ENCODE peak calls at places on chromosomes 2 and 18, in six cellular contexts. One of them, this sample, is unnamed.

GRCh38 chr2:60498176-60499081 is 55.0 kb downstream of the BCL11A start:
- DNase-seq in CD8-positive, alpha-beta T cell: no peak
- DNase-seq in tibial nerve: no peak
- DNase-seq in nephron progenitor cell: no peak
- DNase-seq in fibroblast of mammary gland: no peak
- DNase-seq in HFFc6: no peak
- DNase-seq in this sample: no peak

GRCh38 chr2:215505044-215505786 is 69.3 kb upstream of the FN1 start:
- DNase-seq in CD8-positive, alpha-beta T cell: no peak
- DNase-seq in tibial nerve: no peak
- DNase-seq in nephron progenitor cell: no peak
- DNase-seq in fibroblast of mammary gland: peak
- DNase-seq in HFFc6: no peak
- DNase-seq in this sample: no peak

GRCh38 chr2:45007961-45008295 is 1.3 kb downstream of the SIX2 start:
- DNase-seq in CD8-positive, alpha-beta T cell: no peak
- DNase-seq in tibial nerve: no peak
- DNase-seq in nephron progenitor cell: no peak
- DNase-seq in fibroblast of mammary gland: no peak
- DNase-seq in HFFc6: no peak
- DNase-seq in this sample: no peak

GRCh38 chr2:159124441-159124911 is 156.0 kb downstream of the TANC1 start:
- DNase-seq in CD8-positive, alpha-beta T cell: peak
- DNase-seq in tibial nerve: no peak
- DNase-seq in nephron progenitor cell: no peak
- DNase-seq in fibroblast of mammary gland: peak
- DNase-seq in HFFc6: peak
- DNase-seq in this sample: no peak

GRCh38 chr2:23249348-23249747 is 135.6 kb upstream of the KLHL29 start:
- DNase-seq in CD8-positive, alpha-beta T cell: no peak
- DNase-seq in tibial nerve: peak
- DNase-seq in nephron progenitor cell: no peak
- DNase-seq in fibroblast of mammary gland: peak
- DNase-seq in HFFc6: no peak
- DNase-seq in this sample: no peak

GRCh38 chr2:134140251-134140661 is 113.6 kb upstream of the MGAT5 start:
- DNase-seq in CD8-positive, alpha-beta T cell: no peak
- DNase-seq in tibial nerve: no peak
- DNase-seq in nephron progenitor cell: no peak
- DNase-seq in fibroblast of mammary gland: no peak
- DNase-seq in HFFc6: no peak
- DNase-seq in this sample: no peak

GRCh38 chr2:163347982-163348842 is 387.6 kb downstream of the FIGN start:
- DNase-seq in CD8-positive, alpha-beta T cell: no peak
- DNase-seq in tibial nerve: peak
- DNase-seq in nephron progenitor cell: peak
- DNase-seq in fibroblast of mammary gland: peak
- DNase-seq in HFFc6: peak
- DNase-seq in this sample: peak

GRCh38 chr2:176092270-176093144 is at the start of gene HOXD13:
- DNase-seq in CD8-positive, alpha-beta T cell: no peak
- DNase-seq in tibial nerve: no peak
- DNase-seq in nephron progenitor cell: peak
- DNase-seq in fibroblast of mammary gland: no peak
- DNase-seq in HFFc6: no peak
- DNase-seq in this sample: no peak

GRCh38 chr2:103213028-103213542 is 451.3 kb downstream of the TMEM182 start:
- DNase-seq in CD8-positive, alpha-beta T cell: no peak
- DNase-seq in tibial nerve: no peak
- DNase-seq in nephron progenitor cell: no peak
- DNase-seq in fibroblast of mammary gland: no peak
- DNase-seq in HFFc6: no peak
- DNase-seq in this sample: no peak

GRCh38 chr2:149765636-149766035 is 178.1 kb upstream of the MMADHC start:
- DNase-seq in CD8-positive, alpha-beta T cell: no peak
- DNase-seq in tibial nerve: no peak
- DNase-seq in nephron progenitor cell: no peak
- DNase-seq in fibroblast of mammary gland: no peak
- DNase-seq in HFFc6: no peak
- DNase-seq in this sample: no peak

GRCh38 chr18:49645836-49646235 is 84.0 kb downstream of the LIPG start:
- DNase-seq in CD8-positive, alpha-beta T cell: no peak
- DNase-seq in tibial nerve: no peak
- DNase-seq in nephron progenitor cell: no peak
- DNase-seq in fibroblast of mammary gland: peak
- DNase-seq in HFFc6: no peak
- DNase-seq in this sample: no peak

DNA sequence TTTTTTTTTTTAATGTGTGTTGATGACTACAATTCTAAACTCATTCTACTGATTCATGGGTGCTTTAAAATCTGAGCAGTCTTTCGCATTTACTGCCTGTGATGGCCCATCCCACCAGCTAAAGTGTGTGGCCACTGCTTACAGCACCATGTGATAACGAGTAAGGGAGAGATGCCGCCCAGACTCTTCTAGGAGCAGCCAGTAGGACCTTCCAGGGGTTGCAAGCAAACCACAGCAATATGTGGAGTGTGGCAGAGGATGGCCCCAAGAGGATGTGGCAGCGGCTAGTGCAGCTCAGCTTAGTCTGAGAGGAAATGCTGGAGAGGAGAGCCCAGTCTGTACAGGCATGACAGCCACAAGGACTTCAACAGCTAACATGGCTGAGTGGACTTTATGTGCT is 14.9 kb downstream of the IL1B start:
- DNase-seq in CD8-positive, alpha-beta T cell: no peak
- DNase-seq in tibial nerve: no peak
- DNase-seq in nephron progenitor cell: no peak
- DNase-seq in fibroblast of mammary gland: no peak
- DNase-seq in HFFc6: no peak
- DNase-seq in this sample: no peak
- TF ChIP-seq CTCF in CD8-positive, alpha-beta T cell: no peak
- TF ChIP-seq CTCF in tibial nerve: no peak
- TF ChIP-seq CTCF in nephron progenitor cell: no peak
- TF ChIP-seq CTCF in fibroblast of mammary gland: no peak
- TF ChIP-seq CTCF in HFFc6: no peak
- TF ChIP-seq CTCF in this sample: no peak

DNA sequence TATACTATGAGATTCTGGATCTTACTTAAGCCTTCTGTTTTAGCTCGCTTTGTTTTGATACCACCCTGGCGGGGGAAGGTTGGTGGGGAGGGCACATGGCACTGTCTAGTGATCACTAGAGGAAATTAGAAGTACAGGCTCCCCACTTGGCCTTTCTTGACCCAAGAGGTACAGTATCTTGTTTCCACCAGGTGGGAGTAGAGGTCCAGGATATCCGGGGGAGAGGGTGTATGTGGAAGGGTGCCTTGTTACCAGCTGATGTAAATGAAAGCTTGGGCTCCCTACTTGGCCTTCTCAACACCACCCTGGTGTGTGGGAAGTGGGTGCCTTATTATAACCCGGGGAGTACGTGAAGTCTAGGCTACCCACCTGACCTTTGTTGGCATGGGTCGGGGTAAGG is 7.5 kb downstream of the GALNT1 start:
- DNase-seq in CD8-positive, alpha-beta T cell: peak
- DNase-seq in tibial nerve: no peak
- DNase-seq in nephron progenitor cell: no peak
- DNase-seq in fibroblast of mammary gland: no peak
- DNase-seq in HFFc6: no peak
- DNase-seq in this sample: no peak
- TF ChIP-seq CTCF in CD8-positive, alpha-beta T cell: peak
- TF ChIP-seq CTCF in tibial nerve: no peak
- TF ChIP-seq CTCF in nephron progenitor cell: no peak
- TF ChIP-seq CTCF in fibroblast of mammary gland: no peak
- TF ChIP-seq CTCF in HFFc6: peak
- TF ChIP-seq CTCF in this sample: no peak

GRCh38 chr2:74045454-74045853 is 60.7 kb downstream of the TET3 start:
- DNase-seq in CD8-positive, alpha-beta T cell: no peak
- DNase-seq in tibial nerve: no peak
- DNase-seq in nephron progenitor cell: no peak
- DNase-seq in fibroblast of mammary gland: peak
- DNase-seq in HFFc6: peak
- DNase-seq in this sample: no peak

GRCh38 chr2:74047152-74047551 is 62.4 kb downstream of the TET3 start:
- DNase-seq in CD8-positive, alpha-beta T cell: no peak
- DNase-seq in tibial nerve: no peak
- DNase-seq in nephron progenitor cell: no peak
- DNase-seq in fibroblast of mammary gland: no peak
- DNase-seq in HFFc6: no peak
- DNase-seq in this sample: no peak

GRCh38 chr2:74044999-74045398 is 60.3 kb downstream of the TET3 start:
- DNase-seq in CD8-positive, alpha-beta T cell: no peak
- DNase-seq in tibial nerve: no peak
- DNase-seq in nephron progenitor cell: no peak
- DNase-seq in fibroblast of mammary gland: peak
- DNase-seq in HFFc6: no peak
- DNase-seq in this sample: no peak

GRCh38 chr2:74048147-74048546 is 63.4 kb downstream of the TET3 start:
- DNase-seq in CD8-positive, alpha-beta T cell: no peak
- DNase-seq in tibial nerve: no peak
- DNase-seq in nephron progenitor cell: no peak
- DNase-seq in fibroblast of mammary gland: no peak
- DNase-seq in HFFc6: no peak
- DNase-seq in this sample: no peak

GRCh38 chr2:74046441-74046840 is 61.7 kb downstream of the TET3 start:
- DNase-seq in CD8-positive, alpha-beta T cell: no peak
- DNase-seq in tibial nerve: no peak
- DNase-seq in nephron progenitor cell: no peak
- DNase-seq in fibroblast of mammary gland: no peak
- DNase-seq in HFFc6: no peak
- DNase-seq in this sample: no peak
- TF ChIP-seq CTCF in CD8-positive, alpha-beta T cell: no peak
- TF ChIP-seq CTCF in tibial nerve: no peak
- TF ChIP-seq CTCF in nephron progenitor cell: no peak
- TF ChIP-seq CTCF in fibroblast of mammary gland: no peak
- TF ChIP-seq CTCF in HFFc6: no peak
- TF ChIP-seq CTCF in this sample: no peak

DNA sequence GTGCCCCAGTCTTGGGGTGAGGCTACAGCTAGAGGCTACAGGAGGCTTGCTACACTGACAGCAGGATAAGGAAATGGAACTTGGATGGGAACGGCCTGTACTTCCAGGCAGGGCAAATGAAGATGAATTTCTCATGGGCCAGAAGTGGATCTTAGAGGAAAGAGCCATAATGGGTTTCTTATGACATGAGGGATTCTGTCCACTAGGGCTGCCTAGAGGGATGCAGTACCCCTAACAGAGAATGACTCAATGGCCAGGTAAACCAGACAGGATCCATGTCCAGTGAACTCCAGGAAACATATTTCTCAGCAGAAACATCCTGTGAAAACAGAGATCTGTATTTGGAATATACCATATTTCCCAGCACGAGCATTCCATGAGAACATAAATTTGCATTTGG is 11.4 kb upstream of the SLC35F5 start:
- DNase-seq in CD8-positive, alpha-beta T cell: no peak
- DNase-seq in tibial nerve: no peak
- DNase-seq in nephron progenitor cell: no peak
- DNase-seq in fibroblast of mammary gland: no peak
- DNase-seq in HFFc6: no peak
- DNase-seq in this sample: no peak
- TF ChIP-seq CTCF in CD8-positive, alpha-beta T cell: no peak
- TF ChIP-seq CTCF in tibial nerve: no peak
- TF ChIP-seq CTCF in nephron progenitor cell: no peak
- TF ChIP-seq CTCF in fibroblast of mammary gland: no peak
- TF ChIP-seq CTCF in HFFc6: peak
- TF ChIP-seq CTCF in this sample: no peak

GRCh38 chr18:51195086-51195601 is 2.3 kb downstream of the MEX3C start:
- DNase-seq in CD8-positive, alpha-beta T cell: peak
- DNase-seq in tibial nerve: no peak
- DNase-seq in nephron progenitor cell: no peak
- DNase-seq in fibroblast of mammary gland: peak
- DNase-seq in HFFc6: no peak
- DNase-seq in this sample: no peak
- TF ChIP-seq CTCF in CD8-positive, alpha-beta T cell: no peak
- TF ChIP-seq CTCF in tibial nerve: no peak
- TF ChIP-seq CTCF in nephron progenitor cell: no peak
- TF ChIP-seq CTCF in fibroblast of mammary gland: no peak
- TF ChIP-seq CTCF in HFFc6: no peak
- TF ChIP-seq CTCF in this sample: no peak

GRCh38 chr2:219998714-219999227 is 371.3 kb downstream of the SLC4A3 start:
- DNase-seq in CD8-positive, alpha-beta T cell: no peak
- DNase-seq in tibial nerve: no peak
- DNase-seq in nephron progenitor cell: no peak
- DNase-seq in fibroblast of mammary gland: no peak
- DNase-seq in HFFc6: no peak
- DNase-seq in this sample: no peak
- TF ChIP-seq CTCF in CD8-positive, alpha-beta T cell: no peak
- TF ChIP-seq CTCF in tibial nerve: no peak
- TF ChIP-seq CTCF in nephron progenitor cell: no peak
- TF ChIP-seq CTCF in fibroblast of mammary gland: peak
- TF ChIP-seq CTCF in HFFc6: peak
- TF ChIP-seq CTCF in this sample: no peak

DNA sequence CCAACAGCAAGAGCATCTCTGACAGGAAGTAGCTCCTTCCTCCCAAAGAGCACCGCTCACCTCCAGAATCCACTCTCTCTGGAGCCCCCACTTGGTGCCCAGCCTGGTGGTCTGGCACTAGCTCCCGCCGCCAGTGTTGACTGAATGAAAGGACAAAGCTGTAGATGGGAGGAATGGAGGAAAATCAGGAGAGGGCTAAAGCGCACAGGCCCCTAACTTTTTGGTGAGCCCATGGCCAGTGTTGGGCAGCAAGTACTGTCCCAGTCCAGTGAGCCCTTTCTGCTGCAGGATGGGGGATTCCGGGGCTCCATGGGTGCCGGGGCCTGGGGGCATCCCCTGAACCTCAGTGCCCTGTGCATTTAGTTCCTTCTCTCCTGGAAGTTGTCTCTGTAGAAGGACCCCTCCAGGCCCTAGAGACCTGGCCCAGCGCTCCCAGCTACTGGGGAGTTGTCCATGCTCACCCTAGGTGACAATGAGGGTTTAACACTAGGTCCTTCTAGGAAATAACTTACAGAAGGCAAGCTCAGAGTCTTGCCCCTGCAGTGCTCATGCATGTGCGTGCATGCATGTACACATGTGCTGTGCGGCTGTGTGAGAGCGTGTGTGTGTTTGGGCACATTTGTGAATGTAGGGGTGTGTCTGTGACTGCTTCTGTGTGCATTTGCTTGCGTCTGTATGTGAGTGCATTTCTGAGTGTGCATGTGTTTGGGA is 33.6 kb downstream of the GLI2 start:
- DNase-seq in CD8-positive, alpha-beta T cell: no peak
- DNase-seq in tibial nerve: no peak
- DNase-seq in nephron progenitor cell: peak
- DNase-seq in fibroblast of mammary gland: no peak
- DNase-seq in HFFc6: no peak
- DNase-seq in this sample: no peak
- TF ChIP-seq CTCF in CD8-positive, alpha-beta T cell: no peak
- TF ChIP-seq CTCF in tibial nerve: no peak
- TF ChIP-seq CTCF in nephron progenitor cell: no peak
- TF ChIP-seq CTCF in fibroblast of mammary gland: no peak
- TF ChIP-seq CTCF in HFFc6: no peak
- TF ChIP-seq CTCF in this sample: no peak

DNA sequence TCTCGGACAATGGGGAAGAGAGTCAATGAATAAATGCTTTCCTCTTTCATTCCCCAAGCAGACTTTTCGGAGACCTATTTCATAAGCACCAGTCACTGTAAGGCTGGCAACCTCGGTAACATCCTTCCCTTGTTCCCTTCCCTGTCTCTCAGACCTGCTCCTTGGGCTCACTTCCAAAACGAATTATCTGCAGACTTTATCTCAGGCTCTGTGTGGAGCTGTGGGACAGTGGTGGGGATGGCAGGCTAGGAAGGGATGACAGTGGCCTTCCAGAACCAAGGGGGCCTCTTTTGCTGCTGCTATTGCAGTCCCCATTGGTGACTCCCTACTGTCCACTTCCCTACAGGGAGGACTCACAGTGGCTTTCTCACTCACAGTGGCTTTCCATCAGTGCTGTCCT is 185.6 kb upstream of the MEX3C start:
- DNase-seq in CD8-positive, alpha-beta T cell: no peak
- DNase-seq in tibial nerve: no peak
- DNase-seq in nephron progenitor cell: no peak
- DNase-seq in fibroblast of mammary gland: no peak
- DNase-seq in HFFc6: no peak
- DNase-seq in this sample: no peak
- TF ChIP-seq CTCF in CD8-positive, alpha-beta T cell: no peak
- TF ChIP-seq CTCF in tibial nerve: no peak
- TF ChIP-seq CTCF in nephron progenitor cell: no peak
- TF ChIP-seq CTCF in fibroblast of mammary gland: no peak
- TF ChIP-seq CTCF in HFFc6: no peak
- TF ChIP-seq CTCF in this sample: no peak

This sample was measured in mesothelial cell of epicardium.